ENCODE peak calls at places on chromosome 16, in ten cellular contexts. One of them, this sample, is unnamed.
A peak's percentile ranks its signal among the peaks of the same experiment; 100 is the strongest.

GRCh38 chr16:58421529-58421928 is 29.3 kb downstream of the GINS3 start:
- DNase-seq in HCT116: no peak
- DNase-seq in naive thymus-derived CD8-positive, alpha-beta T cell: no peak
- DNase-seq in AG10803: peak; percentile 49
- DNase-seq in A172: peak; percentile 95
- DNase-seq in colonic mucosa: no peak
- DNase-seq in iPS-NIHi11: no peak
- DNase-seq in T-cell: no peak
- DNase-seq in HFFc6: peak; percentile 19
- DNase-seq in CD8-positive, alpha-beta T cell: no peak
- DNase-seq in this sample: no peak

GRCh38 chr16:56207421-56207820 is 16.1 kb downstream of the GNAO1 start:
- DNase-seq in iPS-NIHi11: no peak
- DNase-seq in naive thymus-derived CD8-positive, alpha-beta T cell: no peak
- DNase-seq in A172: no peak
- DNase-seq in HCT116: no peak
- DNase-seq in AG10803: no peak
- DNase-seq in T-cell: no peak
- DNase-seq in HFFc6: no peak
- DNase-seq in colonic mucosa: no peak
- DNase-seq in CD8-positive, alpha-beta T cell: no peak
- DNase-seq in this sample: no peak

GRCh38 chr16:67236551-67237395 is 9.8 kb downstream of the TMEM208 start:
- DNase-seq in T-cell: peak; percentile 68
- DNase-seq in CD8-positive, alpha-beta T cell: peak; percentile 38
- DNase-seq in naive thymus-derived CD8-positive, alpha-beta T cell: peak; percentile 64
- DNase-seq in HCT116: peak; percentile 69
- DNase-seq in A172: peak; percentile 72
- DNase-seq in colonic mucosa: peak; percentile 67
- DNase-seq in iPS-NIHi11: peak; percentile 98
- DNase-seq in HFFc6: peak; percentile 42
- DNase-seq in AG10803: peak; percentile 33
- DNase-seq in this sample: peak; percentile 49

GRCh38 chr16:62548095-62548494 is 511.9 kb upstream of the CDH8 start:
- DNase-seq in A172: no peak
- DNase-seq in CD8-positive, alpha-beta T cell: no peak
- DNase-seq in T-cell: no peak
- DNase-seq in naive thymus-derived CD8-positive, alpha-beta T cell: no peak
- DNase-seq in AG10803: no peak
- DNase-seq in colonic mucosa: no peak
- DNase-seq in HCT116: no peak
- DNase-seq in HFFc6: no peak
- DNase-seq in iPS-NIHi11: no peak
- DNase-seq in this sample: no peak

GRCh38 chr16:22260490-22260889 is 36.7 kb upstream of the POLR3E start:
- DNase-seq in colonic mucosa: no peak
- DNase-seq in naive thymus-derived CD8-positive, alpha-beta T cell: no peak
- DNase-seq in T-cell: no peak
- DNase-seq in iPS-NIHi11: no peak
- DNase-seq in AG10803: no peak
- DNase-seq in HFFc6: no peak
- DNase-seq in CD8-positive, alpha-beta T cell: no peak
- DNase-seq in A172: no peak
- DNase-seq in HCT116: no peak
- DNase-seq in this sample: no peak

GRCh38 chr16:80631581-80631980 is 90.8 kb downstream of the DYNLRB2 start:
- DNase-seq in HCT116: no peak
- DNase-seq in A172: peak; percentile 40
- DNase-seq in HFFc6: peak; percentile 47
- DNase-seq in iPS-NIHi11: no peak
- DNase-seq in CD8-positive, alpha-beta T cell: no peak
- DNase-seq in T-cell: no peak
- DNase-seq in naive thymus-derived CD8-positive, alpha-beta T cell: no peak
- DNase-seq in AG10803: no peak
- DNase-seq in colonic mucosa: no peak
- DNase-seq in this sample: no peak

GRCh38 chr16:70653809-70654771 is 7.7 kb downstream of the IL34 start:
- DNase-seq in AG10803: peak; percentile 77
- DNase-seq in CD8-positive, alpha-beta T cell: peak; percentile 69
- DNase-seq in A172: peak; percentile 86
- DNase-seq in naive thymus-derived CD8-positive, alpha-beta T cell: peak; percentile 79
- DNase-seq in colonic mucosa: peak; percentile 91
- DNase-seq in iPS-NIHi11: peak; percentile 74
- DNase-seq in HCT116: peak; percentile 67
- DNase-seq in HFFc6: peak; percentile 82
- DNase-seq in T-cell: peak; percentile 72
- DNase-seq in this sample: peak; percentile 54

GRCh38 chr16:31085873-31086628 is 2.7 kb downstream of the PRSS53 start:
- DNase-seq in naive thymus-derived CD8-positive, alpha-beta T cell: no peak
- DNase-seq in CD8-positive, alpha-beta T cell: no peak
- DNase-seq in iPS-NIHi11: no peak
- DNase-seq in AG10803: no peak
- DNase-seq in A172: no peak
- DNase-seq in HCT116: no peak
- DNase-seq in HFFc6: no peak
- DNase-seq in colonic mucosa: no peak
- DNase-seq in T-cell: no peak
- DNase-seq in this sample: no peak

GRCh38 chr16:13067648-13068047 is 166.2 kb downstream of the SHISA9 start:
- DNase-seq in naive thymus-derived CD8-positive, alpha-beta T cell: no peak
- DNase-seq in HCT116: no peak
- DNase-seq in T-cell: no peak
- DNase-seq in A172: no peak
- DNase-seq in HFFc6: no peak
- DNase-seq in CD8-positive, alpha-beta T cell: no peak
- DNase-seq in colonic mucosa: no peak
- DNase-seq in AG10803: no peak
- DNase-seq in iPS-NIHi11: no peak
- DNase-seq in this sample: no peak

GRCh38 chr16:49464093-49464492 is 90.5 kb downstream of the C16orf78 start:
- DNase-seq in HFFc6: no peak
- DNase-seq in AG10803: no peak
- DNase-seq in A172: no peak
- DNase-seq in colonic mucosa: peak; percentile 2
- DNase-seq in HCT116: no peak
- DNase-seq in iPS-NIHi11: no peak
- DNase-seq in T-cell: no peak
- DNase-seq in naive thymus-derived CD8-positive, alpha-beta T cell: no peak
- DNase-seq in CD8-positive, alpha-beta T cell: no peak
- DNase-seq in this sample: no peak

GRCh38 chr16:26987631-26988030 is 79.1 kb upstream of the C16orf82 start:
- DNase-seq in T-cell: no peak
- DNase-seq in HFFc6: peak; percentile 65
- DNase-seq in iPS-NIHi11: no peak
- DNase-seq in AG10803: peak; percentile 84
- DNase-seq in naive thymus-derived CD8-positive, alpha-beta T cell: no peak
- DNase-seq in A172: no peak
- DNase-seq in HCT116: no peak
- DNase-seq in CD8-positive, alpha-beta T cell: no peak
- DNase-seq in colonic mucosa: no peak
- DNase-seq in this sample: no peak

GRCh38 chr16:85557976-85558589 is 55.0 kb upstream of the GSE1 start:
- DNase-seq in HFFc6: no peak
- DNase-seq in colonic mucosa: peak; percentile 82
- DNase-seq in T-cell: no peak
- DNase-seq in AG10803: no peak
- DNase-seq in CD8-positive, alpha-beta T cell: no peak
- DNase-seq in iPS-NIHi11: no peak
- DNase-seq in HCT116: no peak
- DNase-seq in naive thymus-derived CD8-positive, alpha-beta T cell: peak; percentile 39
- DNase-seq in A172: no peak
- DNase-seq in this sample: peak; percentile 78

GRCh38 chr16:57112403-57113041 is 20.1 kb downstream of the CPNE2 start:
- DNase-seq in HCT116: no peak
- DNase-seq in CD8-positive, alpha-beta T cell: no peak
- DNase-seq in naive thymus-derived CD8-positive, alpha-beta T cell: no peak
- DNase-seq in AG10803: no peak
- DNase-seq in A172: no peak
- DNase-seq in T-cell: no peak
- DNase-seq in iPS-NIHi11: no peak
- DNase-seq in colonic mucosa: no peak
- DNase-seq in HFFc6: no peak
- DNase-seq in this sample: no peak

GRCh38 chr16:86217001-86217890 is 293.1 kb upstream of the FOXF1 start:
- DNase-seq in CD8-positive, alpha-beta T cell: no peak
- DNase-seq in HFFc6: no peak
- DNase-seq in AG10803: no peak
- DNase-seq in HCT116: no peak
- DNase-seq in iPS-NIHi11: no peak
- DNase-seq in colonic mucosa: no peak
- DNase-seq in A172: no peak
- DNase-seq in naive thymus-derived CD8-positive, alpha-beta T cell: no peak
- DNase-seq in T-cell: no peak
- DNase-seq in this sample: no peak

GRCh38 chr16:49216593-49216992 is 65.0 kb downstream of the CBLN1 start:
- DNase-seq in CD8-positive, alpha-beta T cell: no peak
- DNase-seq in AG10803: no peak
- DNase-seq in T-cell: no peak
- DNase-seq in naive thymus-derived CD8-positive, alpha-beta T cell: no peak
- DNase-seq in HFFc6: no peak
- DNase-seq in colonic mucosa: no peak
- DNase-seq in iPS-NIHi11: no peak
- DNase-seq in HCT116: no peak
- DNase-seq in A172: no peak
- DNase-seq in this sample: no peak

GRCh38 chr16:68090109-68090508 is 4.9 kb downstream of the NFATC3 start:
- DNase-seq in naive thymus-derived CD8-positive, alpha-beta T cell: no peak
- DNase-seq in HCT116: no peak
- DNase-seq in iPS-NIHi11: no peak
- DNase-seq in AG10803: no peak
- DNase-seq in colonic mucosa: no peak
- DNase-seq in T-cell: no peak
- DNase-seq in A172: no peak
- DNase-seq in CD8-positive, alpha-beta T cell: no peak
- DNase-seq in HFFc6: no peak
- DNase-seq in this sample: no peak

GRCh38 chr16:30760160-30760559 is 1.7 kb downstream of the CFAP119 start:
- DNase-seq in iPS-NIHi11: no peak
- DNase-seq in HFFc6: no peak
- DNase-seq in naive thymus-derived CD8-positive, alpha-beta T cell: no peak
- DNase-seq in A172: no peak
- DNase-seq in colonic mucosa: no peak
- DNase-seq in AG10803: no peak
- DNase-seq in HCT116: no peak
- DNase-seq in T-cell: no peak
- DNase-seq in CD8-positive, alpha-beta T cell: no peak
- DNase-seq in this sample: no peak

GRCh38 chr16:50501251-50501650 is 46.9 kb upstream of the NKD1 start:
- DNase-seq in colonic mucosa: no peak
- DNase-seq in naive thymus-derived CD8-positive, alpha-beta T cell: no peak
- DNase-seq in A172: no peak
- DNase-seq in iPS-NIHi11: no peak
- DNase-seq in HCT116: no peak
- DNase-seq in HFFc6: no peak
- DNase-seq in AG10803: no peak
- DNase-seq in CD8-positive, alpha-beta T cell: no peak
- DNase-seq in T-cell: no peak
- DNase-seq in this sample: no peak

GRCh38 chr16:11200523-11201063 is 55.4 kb downstream of the SOCS1 start:
- DNase-seq in colonic mucosa: no peak
- DNase-seq in naive thymus-derived CD8-positive, alpha-beta T cell: no peak
- DNase-seq in AG10803: peak; percentile 22
- DNase-seq in T-cell: no peak
- DNase-seq in iPS-NIHi11: no peak
- DNase-seq in CD8-positive, alpha-beta T cell: no peak
- DNase-seq in HCT116: no peak
- DNase-seq in HFFc6: no peak
- DNase-seq in A172: no peak
- DNase-seq in this sample: no peak